ENCODE peak calls at places on chromosomes 5 and 9, in eight cellular contexts. One of them, this sample, is unnamed.

GRCh38 chr9:3479516-3480352 is 46.1 kb downstream of the RFX3 start:
- DNase-seq in RWPE1: no peak
- DNase-seq in fibroblast of lung: no peak
- DNase-seq in left ventricle myocardium inferior: no peak
- DNase-seq in AG04450: no peak
- DNase-seq in choroid plexus epithelial cell: no peak
- DNase-seq in kidney: no peak
- DNase-seq in stomach: no peak
- DNase-seq in this sample: no peak

GRCh38 chr9:115691097-115691496 is 462.5 kb upstream of the PAPPA start:
- DNase-seq in choroid plexus epithelial cell: peak; percentile 98
- DNase-seq in kidney: no peak
- DNase-seq in RWPE1: peak; percentile 91
- DNase-seq in left ventricle myocardium inferior: no peak
- DNase-seq in stomach: no peak
- DNase-seq in AG04450: peak; percentile 93
- DNase-seq in fibroblast of lung: peak; percentile 98
- DNase-seq in this sample: peak; percentile 98

GRCh38 chr5:58042933-58043606 is 416.8 kb downstream of the PLK2 start:
- DNase-seq in stomach: no peak
- DNase-seq in fibroblast of lung: peak; percentile 52
- DNase-seq in choroid plexus epithelial cell: no peak
- DNase-seq in kidney: no peak
- DNase-seq in left ventricle myocardium inferior: no peak
- DNase-seq in AG04450: no peak
- DNase-seq in RWPE1: no peak
- DNase-seq in this sample: no peak

GRCh38 chr9:135864447-135865049 is 42.8 kb downstream of the CAMSAP1 start:
- DNase-seq in left ventricle myocardium inferior: peak; percentile 68
- DNase-seq in RWPE1: peak; percentile 81
- DNase-seq in stomach: peak; percentile 66
- DNase-seq in kidney: peak; percentile 75
- DNase-seq in AG04450: no peak
- DNase-seq in choroid plexus epithelial cell: peak; percentile 65
- DNase-seq in fibroblast of lung: peak; percentile 29
- DNase-seq in this sample: no peak

GRCh38 chr5:61887271-61887670 is 418.7 kb upstream of the KIF2A start:
- DNase-seq in kidney: no peak
- DNase-seq in choroid plexus epithelial cell: no peak
- DNase-seq in left ventricle myocardium inferior: no peak
- DNase-seq in AG04450: no peak
- DNase-seq in fibroblast of lung: no peak
- DNase-seq in RWPE1: peak; percentile 27
- DNase-seq in stomach: no peak
- DNase-seq in this sample: no peak

GRCh38 chr5:156477196-156477595 is 150.2 kb downstream of the SGCD start:
- DNase-seq in stomach: no peak
- DNase-seq in RWPE1: no peak
- DNase-seq in kidney: no peak
- DNase-seq in choroid plexus epithelial cell: peak; percentile 30
- DNase-seq in AG04450: no peak
- DNase-seq in left ventricle myocardium inferior: no peak
- DNase-seq in fibroblast of lung: no peak
- DNase-seq in this sample: no peak

GRCh38 chr5:67192719-67193464 is 3.7 kb downstream of the CD180 start:
- DNase-seq in left ventricle myocardium inferior: no peak
- DNase-seq in RWPE1: no peak
- DNase-seq in kidney: no peak
- DNase-seq in fibroblast of lung: peak; percentile 31
- DNase-seq in AG04450: no peak
- DNase-seq in choroid plexus epithelial cell: no peak
- DNase-seq in stomach: no peak
- DNase-seq in this sample: no peak

GRCh38 chr9:69157751-69158466 is 16.2 kb upstream of the TJP2 start:
- DNase-seq in left ventricle myocardium inferior: no peak
- DNase-seq in kidney: no peak
- DNase-seq in RWPE1: peak; percentile 38
- DNase-seq in stomach: no peak
- DNase-seq in AG04450: peak; percentile 46
- DNase-seq in choroid plexus epithelial cell: peak; percentile 65
- DNase-seq in fibroblast of lung: peak; percentile 91
- DNase-seq in this sample: no peak

GRCh38 chr5:90119531-90119940 is 290.0 kb downstream of the CETN3 start:
- DNase-seq in AG04450: no peak
- DNase-seq in kidney: no peak
- DNase-seq in choroid plexus epithelial cell: peak; percentile 86
- DNase-seq in RWPE1: no peak
- DNase-seq in stomach: no peak
- DNase-seq in fibroblast of lung: peak; percentile 18
- DNase-seq in left ventricle myocardium inferior: no peak
- DNase-seq in this sample: no peak

GRCh38 chr5:154390096-154390495 is 55.7 kb upstream of the SAP30L start:
- DNase-seq in AG04450: no peak
- DNase-seq in fibroblast of lung: peak; percentile 83
- DNase-seq in left ventricle myocardium inferior: no peak
- DNase-seq in RWPE1: no peak
- DNase-seq in kidney: no peak
- DNase-seq in choroid plexus epithelial cell: peak; percentile 32
- DNase-seq in stomach: no peak
- DNase-seq in this sample: no peak

GRCh38 chr9:134297082-134297415 is 29.2 kb upstream of the RXRA start:
- DNase-seq in stomach: no peak
- DNase-seq in fibroblast of lung: no peak
- DNase-seq in left ventricle myocardium inferior: peak; percentile 11
- DNase-seq in RWPE1: no peak
- DNase-seq in kidney: peak; percentile 66
- DNase-seq in choroid plexus epithelial cell: no peak
- DNase-seq in AG04450: no peak
- DNase-seq in this sample: no peak

GRCh38 chr5:55480781-55481180 is 54.0 kb downstream of the PLPP1 start:
- DNase-seq in choroid plexus epithelial cell: peak; percentile 39
- DNase-seq in AG04450: peak; percentile 29
- DNase-seq in kidney: no peak
- DNase-seq in left ventricle myocardium inferior: no peak
- DNase-seq in fibroblast of lung: peak; percentile 62
- DNase-seq in stomach: no peak
- DNase-seq in RWPE1: no peak
- DNase-seq in this sample: no peak

GRCh38 chr9:121895274-121895835 is 197.8 kb downstream of the TTLL11 start:
- DNase-seq in fibroblast of lung: peak; percentile 33
- DNase-seq in stomach: no peak
- DNase-seq in choroid plexus epithelial cell: no peak
- DNase-seq in kidney: no peak
- DNase-seq in RWPE1: no peak
- DNase-seq in left ventricle myocardium inferior: no peak
- DNase-seq in AG04450: no peak
- DNase-seq in this sample: no peak

GRCh38 chr9:69874301-69875060 is 53.9 kb downstream of the CFAP95 start:
- DNase-seq in AG04450: no peak
- DNase-seq in RWPE1: no peak
- DNase-seq in kidney: no peak
- DNase-seq in left ventricle myocardium inferior: no peak
- DNase-seq in fibroblast of lung: peak; percentile 70
- DNase-seq in choroid plexus epithelial cell: no peak
- DNase-seq in stomach: no peak
- DNase-seq in this sample: no peak

GRCh38 chr5:97192580-97193421 is 9.8 kb upstream of the RIOK2 start:
- DNase-seq in stomach: no peak
- DNase-seq in RWPE1: no peak
- DNase-seq in fibroblast of lung: no peak
- DNase-seq in AG04450: no peak
- DNase-seq in left ventricle myocardium inferior: no peak
- DNase-seq in kidney: no peak
- DNase-seq in choroid plexus epithelial cell: peak; percentile 57
- DNase-seq in this sample: no peak

GRCh38 chr9:113482341-113482740 is 18.8 kb downstream of the RGS3 start:
- DNase-seq in stomach: no peak
- DNase-seq in kidney: no peak
- DNase-seq in fibroblast of lung: no peak
- DNase-seq in choroid plexus epithelial cell: no peak
- DNase-seq in AG04450: no peak
- DNase-seq in left ventricle myocardium inferior: no peak
- DNase-seq in RWPE1: no peak
- DNase-seq in this sample: no peak

GRCh38 chr5:170228756-170229459 is 3.9 kb upstream of the C5orf58 start:
- DNase-seq in stomach: no peak
- DNase-seq in AG04450: no peak
- DNase-seq in left ventricle myocardium inferior: no peak
- DNase-seq in choroid plexus epithelial cell: no peak
- DNase-seq in RWPE1: no peak
- DNase-seq in kidney: no peak
- DNase-seq in fibroblast of lung: no peak
- DNase-seq in this sample: no peak

GRCh38 chr9:98182889-98183599 is 9.4 kb downstream of the CORO2A start:
- DNase-seq in RWPE1: no peak
- DNase-seq in fibroblast of lung: no peak
- DNase-seq in kidney: no peak
- DNase-seq in AG04450: no peak
- DNase-seq in choroid plexus epithelial cell: no peak
- DNase-seq in stomach: no peak
- DNase-seq in left ventricle myocardium inferior: no peak
- DNase-seq in this sample: no peak

GRCh38 chr5:473344-474192 is 30.6 kb downstream of the EXOC3 start:
- DNase-seq in stomach: peak; percentile 37
- DNase-seq in left ventricle myocardium inferior: peak; percentile 41
- DNase-seq in fibroblast of lung: peak; percentile 47
- DNase-seq in choroid plexus epithelial cell: peak; percentile 49
- DNase-seq in AG04450: no peak
- DNase-seq in RWPE1: peak; percentile 29
- DNase-seq in kidney: peak; percentile 82
- DNase-seq in this sample: no peak

GRCh38 chr5:159263569-159263905 is 447 bp downstream of the UBLCP1 start:
- DNase-seq in kidney: no peak
- DNase-seq in left ventricle myocardium inferior: no peak
- DNase-seq in stomach: no peak
- DNase-seq in AG04450: no peak
- DNase-seq in fibroblast of lung: no peak
- DNase-seq in choroid plexus epithelial cell: peak; percentile 7
- DNase-seq in RWPE1: no peak
- DNase-seq in this sample: no peak

GRCh38 chr9:3909966-3910650 is 384.3 kb upstream of the RFX3 start:
- DNase-seq in AG04450: no peak
- DNase-seq in RWPE1: no peak
- DNase-seq in left ventricle myocardium inferior: no peak
- DNase-seq in fibroblast of lung: no peak
- DNase-seq in kidney: no peak
- DNase-seq in choroid plexus epithelial cell: no peak
- DNase-seq in stomach: no peak
- DNase-seq in this sample: no peak

GRCh38 chr5:150108711-150109605 is 22.6 kb upstream of the CSF1R start:
- DNase-seq in RWPE1: no peak
- DNase-seq in choroid plexus epithelial cell: no peak
- DNase-seq in AG04450: no peak
- DNase-seq in kidney: peak; percentile 56
- DNase-seq in fibroblast of lung: no peak
- DNase-seq in left ventricle myocardium inferior: no peak
- DNase-seq in stomach: peak; percentile 8
- DNase-seq in this sample: no peak

GRCh38 chr5:128196791-128197190 is 113.2 kb downstream of the SLC12A2 start:
- DNase-seq in left ventricle myocardium inferior: no peak
- DNase-seq in stomach: no peak
- DNase-seq in AG04450: no peak
- DNase-seq in choroid plexus epithelial cell: peak; percentile 93
- DNase-seq in fibroblast of lung: peak; percentile 47
- DNase-seq in RWPE1: no peak
- DNase-seq in kidney: no peak
- DNase-seq in this sample: no peak

GRCh38 chr5:31638748-31639418 is at the start of gene PDZD2:
- DNase-seq in AG04450: peak; percentile 4
- DNase-seq in stomach: peak; percentile 58
- DNase-seq in fibroblast of lung: peak; percentile 66
- DNase-seq in RWPE1: peak; percentile 61
- DNase-seq in choroid plexus epithelial cell: peak; percentile 56
- DNase-seq in kidney: peak; percentile 87
- DNase-seq in left ventricle myocardium inferior: peak; percentile 87
- DNase-seq in this sample: no peak

GRCh38 chr9:19517202-19517942 is 108.6 kb downstream of the ACER2 start:
- DNase-seq in fibroblast of lung: no peak
- DNase-seq in AG04450: no peak
- DNase-seq in kidney: no peak
- DNase-seq in RWPE1: no peak
- DNase-seq in stomach: no peak
- DNase-seq in left ventricle myocardium inferior: no peak
- DNase-seq in choroid plexus epithelial cell: no peak
- DNase-seq in this sample: no peak
- TF ChIP-seq CTCF in fibroblast of lung: peak; percentile 31
- TF ChIP-seq CTCF in AG04450: peak; percentile 25
- TF ChIP-seq CTCF in kidney: no peak
- TF ChIP-seq CTCF in RWPE1: no peak
- TF ChIP-seq CTCF in stomach: no peak
- TF ChIP-seq CTCF in left ventricle myocardium inferior: no peak
- TF ChIP-seq CTCF in choroid plexus epithelial cell: peak; percentile 45
- TF ChIP-seq CTCF in this sample: no peak

GRCh38 chr5:139481580-139482049 is 943 bp downstream of the STING1 start:
- DNase-seq in choroid plexus epithelial cell: peak; percentile 56
- DNase-seq in stomach: no peak
- DNase-seq in RWPE1: peak; percentile 66
- DNase-seq in kidney: no peak
- DNase-seq in AG04450: no peak
- DNase-seq in fibroblast of lung: no peak
- DNase-seq in left ventricle myocardium inferior: peak; percentile 39
- DNase-seq in this sample: no peak
- TF ChIP-seq CTCF in choroid plexus epithelial cell: peak; percentile 44
- TF ChIP-seq CTCF in stomach: no peak
- TF ChIP-seq CTCF in RWPE1: no peak
- TF ChIP-seq CTCF in kidney: no peak
- TF ChIP-seq CTCF in AG04450: peak; percentile 30
- TF ChIP-seq CTCF in fibroblast of lung: peak; percentile 28
- TF ChIP-seq CTCF in left ventricle myocardium inferior: no peak
- TF ChIP-seq CTCF in this sample: peak; percentile 47

GRCh38 chr9:38025166-38025565 is 43.9 kb downstream of the SHB start:
- DNase-seq in RWPE1: no peak
- DNase-seq in choroid plexus epithelial cell: no peak
- DNase-seq in left ventricle myocardium inferior: no peak
- DNase-seq in stomach: no peak
- DNase-seq in fibroblast of lung: no peak
- DNase-seq in AG04450: no peak
- DNase-seq in kidney: no peak
- DNase-seq in this sample: no peak
- TF ChIP-seq CTCF in RWPE1: no peak
- TF ChIP-seq CTCF in choroid plexus epithelial cell: peak; percentile 20
- TF ChIP-seq CTCF in left ventricle myocardium inferior: no peak
- TF ChIP-seq CTCF in stomach: no peak
- TF ChIP-seq CTCF in fibroblast of lung: no peak
- TF ChIP-seq CTCF in AG04450: peak; percentile 16
- TF ChIP-seq CTCF in kidney: no peak
- TF ChIP-seq CTCF in this sample: no peak

DNA sequence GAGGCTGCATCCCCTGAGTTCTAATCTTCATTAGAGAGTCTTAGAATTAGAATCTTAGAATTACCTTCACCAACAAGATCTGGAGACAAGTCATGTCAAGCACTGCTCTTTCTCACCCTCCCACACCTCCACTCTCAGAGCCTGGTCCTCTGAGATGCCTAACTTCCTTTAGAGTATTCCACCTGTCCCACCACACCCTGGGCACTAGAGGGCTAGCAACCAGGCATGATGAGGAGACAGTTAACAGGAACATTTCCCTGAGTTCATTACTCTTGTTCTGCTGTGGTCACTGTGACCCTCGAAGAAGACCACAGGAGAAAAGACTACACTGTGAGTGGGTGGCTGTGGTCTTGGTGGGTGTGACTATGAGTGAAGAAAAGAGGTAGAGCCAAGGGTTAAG is 25.2 kb upstream of the MAP1B start:
- DNase-seq in choroid plexus epithelial cell: no peak
- DNase-seq in RWPE1: no peak
- DNase-seq in fibroblast of lung: no peak
- DNase-seq in left ventricle myocardium inferior: no peak
- DNase-seq in AG04450: no peak
- DNase-seq in stomach: no peak
- DNase-seq in kidney: no peak
- DNase-seq in this sample: no peak
- TF ChIP-seq CTCF in choroid plexus epithelial cell: no peak
- TF ChIP-seq CTCF in RWPE1: no peak
- TF ChIP-seq CTCF in fibroblast of lung: no peak
- TF ChIP-seq CTCF in left ventricle myocardium inferior: no peak
- TF ChIP-seq CTCF in AG04450: no peak
- TF ChIP-seq CTCF in stomach: no peak
- TF ChIP-seq CTCF in kidney: no peak
- TF ChIP-seq CTCF in this sample: no peak